ENCODE peak calls at places on chromosome 13, in four cellular contexts. G is cardiac muscle cell, H is uterus, K is upper lobe of left lung. Z is an unnamed sample.

GRCh38 chr13:97125810-97126738 is 96.1 kb upstream of the MBNL2 start:
- DNase-seq in G (no peak), H (peak; percentile 76), K (peak; percentile 17), Z (no peak)

GRCh38 chr13:24264976-24265375 is 44.4 kb upstream of the C1QTNF9 start:
- DNase-seq in G (no peak), H (no peak), K (no peak), Z (peak; percentile 55)

GRCh38 chr13:28657784-28658538 is 969 bp upstream of the POMP start:
- DNase-seq in G (no peak), H (no peak), K (no peak), Z (no peak)

GRCh38 chr13:75788494-75788991 is 152.4 kb downstream of the LMO7 start:
- DNase-seq in G (no peak), H (no peak), K (no peak), Z (no peak)

GRCh38 chr13:70107498-70108271 is at the start of gene ATXN8OS:
- DNase-seq in G (peak; percentile 19), H (no peak), K (peak; percentile 67), Z (no peak)

GRCh38 chr13:109807345-109807744 is 21.0 kb upstream of the IRS2 start:
- DNase-seq in G (no peak), H (no peak), K (no peak), Z (no peak)

GRCh38 chr13:99859178-99860177 is 112.1 kb downstream of the ZIC5 start:
- DNase-seq in G (no peak), H (no peak), K (no peak), Z (no peak)

GRCh38 chr13:36966404-36966803 is 32.7 kb downstream of the ALG5 start:
- DNase-seq in G (no peak), H (no peak), K (no peak), Z (no peak)

GRCh38 chr13:99741979-99742378 is 229.6 kb downstream of the ZIC5 start:
- DNase-seq in G (no peak), H (no peak), K (no peak), Z (no peak)

GRCh38 chr13:38686635-38687245 is at the start of gene FREM2:
- DNase-seq in G (peak; percentile 96), H (no peak), K (no peak), Z (no peak)

GRCh38 chr13:73449258-73449657 is 390.5 kb downstream of the KLF5 start:
- DNase-seq in G (no peak), H (no peak), K (no peak), Z (no peak)

GRCh38 chr13:67754016-67754415 is 523.9 kb upstream of the PCDH9 start:
- DNase-seq in G (no peak), H (no peak), K (no peak), Z (no peak)

GRCh38 chr13:26946675-26947342 is 186.2 kb upstream of the GPR12 start:
- DNase-seq in G (peak; percentile 75), H (no peak), K (no peak), Z (no peak)

GRCh38 chr13:59391696-59392095 is 772.0 kb downstream of the DIAPH3 start:
- DNase-seq in G (peak; percentile 85), H (peak; percentile 16), K (no peak), Z (no peak)

GRCh38 chr13:24127116-24127631 is 33.3 kb upstream of the SPATA13 start:
- DNase-seq in G (no peak), H (no peak), K (no peak), Z (no peak)

GRCh38 chr13:50693755-50694154 is 149.7 kb downstream of the DLEU7 start:
- DNase-seq in G (peak; percentile 86), H (no peak), K (no peak), Z (peak; percentile 67)

GRCh38 chr13:43569688-43570087 is 217.1 kb downstream of the ENOX1 start:
- DNase-seq in G (no peak), H (no peak), K (no peak), Z (no peak)

GRCh38 chr13:99331881-99332293 is 24.7 kb upstream of the GPR183 start:
- DNase-seq in G (no peak), H (no peak), K (no peak), Z (no peak)

GRCh38 chr13:64154514-64154913 is 2738.9 kb upstream of the PCDH20 start:
- DNase-seq in G (no peak), H (no peak), K (no peak), Z (no peak)

GRCh38 chr13:113093580-113094409 is 11.8 kb upstream of the F7 start:
- DNase-seq in G (no peak), H (no peak), K (peak; percentile 66), Z (no peak)

DNA sequence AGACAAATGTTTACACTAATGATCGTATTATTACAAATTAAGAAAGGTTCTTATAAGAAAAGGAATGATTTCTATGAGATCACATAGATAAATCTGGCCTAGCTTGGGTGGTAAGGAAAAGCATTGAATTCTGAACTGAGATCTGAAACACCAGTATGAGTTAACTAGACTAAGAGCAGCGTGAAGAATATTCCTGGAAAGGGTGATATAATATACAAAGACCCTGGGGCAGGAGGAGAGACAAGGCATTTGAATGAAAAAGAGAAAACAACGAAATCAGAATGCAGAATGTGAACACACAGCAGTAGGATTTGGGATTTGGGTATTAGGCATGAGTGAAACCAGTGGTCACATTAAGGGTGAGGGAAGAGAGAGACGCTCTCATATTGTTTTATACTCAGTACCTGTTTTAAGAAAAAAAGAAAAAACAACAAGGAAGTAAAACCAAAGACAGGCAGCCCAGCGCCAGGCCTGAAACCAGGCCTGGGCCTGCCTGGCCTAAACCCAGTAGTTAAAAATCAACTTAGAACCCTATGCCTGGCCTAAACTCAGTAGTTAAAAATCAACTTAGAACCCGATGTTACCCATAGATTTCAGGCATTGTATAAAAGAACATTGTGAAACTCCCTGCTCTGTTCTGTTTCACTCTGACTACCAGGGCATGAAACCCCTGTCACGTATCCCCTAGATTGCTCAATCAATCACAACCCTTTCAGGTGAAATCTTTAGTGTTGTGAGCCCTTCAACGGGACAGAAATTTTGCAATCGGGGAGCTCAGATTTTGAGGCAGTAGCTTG is 287.1 kb downstream of the ITGBL1 start:
- DNase-seq in G (no peak), H (no peak), K (no peak), Z (no peak)
- H3K27ac ChIP-seq in G (no peak overlapping the region), H (no peak overlapping the region), K (no peak overlapping the region), Z (no peak overlapping the region)

DNA sequence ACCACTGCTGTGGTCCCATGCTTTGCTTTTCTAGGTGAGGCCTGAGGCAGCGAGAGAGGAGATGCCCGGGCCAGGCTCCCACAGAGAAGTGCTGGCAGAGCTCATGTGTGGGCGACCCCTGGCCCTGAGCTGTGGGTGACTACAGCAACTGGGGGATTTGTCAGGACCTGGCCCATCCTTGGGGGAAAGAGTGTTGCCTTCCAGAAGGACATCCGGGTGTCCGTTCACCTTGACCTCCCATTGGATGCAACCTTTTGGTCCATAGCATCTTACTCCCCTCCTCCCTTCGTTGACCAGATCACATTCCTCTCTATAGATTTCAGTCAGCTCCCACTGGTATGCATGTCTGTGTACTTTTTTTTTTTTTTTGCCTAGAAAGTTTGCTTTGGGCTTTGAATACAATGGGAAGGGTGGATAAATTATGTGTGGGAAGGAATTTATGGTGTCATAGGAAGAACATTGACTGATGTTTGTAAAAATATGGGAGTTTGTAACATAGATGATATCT is 84.2 kb upstream of the RNF113B start:
- DNase-seq in G (no peak), H (no peak), K (no peak), Z (no peak)
- H3K27ac ChIP-seq in G (no peak overlapping the region), H (no peak overlapping the region), K (no peak overlapping the region), Z (no peak overlapping the region)

DNA sequence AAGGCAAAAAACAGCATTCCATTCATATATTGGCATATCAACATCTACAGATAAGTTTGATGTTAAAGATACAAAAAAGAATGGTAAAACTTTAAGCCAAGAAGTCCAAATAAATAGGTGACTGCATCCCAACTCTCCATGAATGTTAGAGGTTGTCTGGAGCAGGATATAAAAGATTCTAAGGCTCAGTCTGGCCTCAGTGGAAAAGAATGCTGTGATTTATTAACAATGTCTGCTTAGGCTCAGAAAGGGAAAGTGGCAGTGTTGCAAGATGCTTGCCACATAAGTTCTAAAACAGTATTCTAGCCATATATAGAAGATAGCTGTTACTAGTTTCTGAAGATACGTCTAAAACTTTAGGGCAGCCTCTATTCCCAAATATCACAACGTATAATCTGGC is 179.8 kb upstream of the NBEA start:
- DNase-seq in G (no peak), H (peak; percentile 70), K (no peak), Z (no peak)
- H3K27ac ChIP-seq in G (no peak overlapping the region), H (peak overlapping the region; percentile 86), K (no peak overlapping the region), Z (no peak overlapping the region)

DNA sequence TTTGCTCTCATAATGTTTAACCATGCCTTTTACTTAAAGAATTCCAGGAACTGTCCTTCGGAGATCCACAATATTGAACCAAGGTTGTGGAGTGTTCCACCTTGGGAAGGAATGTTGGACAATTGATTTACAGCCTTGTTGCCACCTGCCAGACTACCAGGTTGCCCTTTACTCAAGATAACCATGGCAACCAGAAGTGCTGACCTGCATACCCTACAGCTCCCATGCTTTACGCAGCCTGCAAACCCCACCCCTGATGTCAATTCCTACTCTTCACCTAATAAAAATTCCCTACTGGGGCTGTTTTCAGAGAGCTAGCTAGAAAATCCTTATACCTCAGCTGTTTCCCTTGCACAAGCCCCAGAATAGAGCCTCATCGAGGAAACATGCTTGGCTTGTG is 151.0 kb upstream of the RXFP2 start:
- DNase-seq in G (no peak), H (no peak), K (no peak), Z (no peak)
- H3K27ac ChIP-seq in G (no peak overlapping the region), H (no peak overlapping the region), K (no peak overlapping the region), Z (no peak overlapping the region)

GRCh38 chr13:30880756-30881155 is 25.3 kb upstream of the MEDAG start:
- DNase-seq in G (no peak), H (no peak), K (no peak), Z (no peak)
- H3K27ac ChIP-seq in G (no peak overlapping the region), H (peak overlapping the region; percentile 70), K (no peak overlapping the region), Z (peak overlapping the region; percentile 76)

DNA sequence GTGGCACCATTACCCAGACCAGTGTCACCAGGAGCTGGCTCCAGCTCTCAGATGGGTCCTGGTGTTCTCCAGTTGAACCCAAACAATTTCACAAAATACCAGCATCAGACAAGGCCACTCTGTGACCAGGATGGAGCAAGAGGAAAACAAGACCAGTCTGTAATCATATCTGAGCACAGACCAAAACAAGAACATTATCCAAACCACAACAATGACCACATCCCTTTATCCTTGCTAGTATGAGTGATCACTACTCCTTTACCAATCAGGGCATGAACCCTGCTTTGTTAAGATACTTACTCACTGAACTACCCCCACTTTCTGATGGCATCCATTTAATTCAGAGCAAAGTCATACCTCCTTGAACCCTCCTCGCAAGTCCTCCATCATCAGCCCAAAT is 145.9 kb downstream of the NUFIP1 start:
- DNase-seq in G (no peak), H (no peak), K (no peak), Z (peak; percentile 34)
- H3K27ac ChIP-seq in G (no peak overlapping the region), H (no peak overlapping the region), K (no peak overlapping the region), Z (no peak overlapping the region)

DNA sequence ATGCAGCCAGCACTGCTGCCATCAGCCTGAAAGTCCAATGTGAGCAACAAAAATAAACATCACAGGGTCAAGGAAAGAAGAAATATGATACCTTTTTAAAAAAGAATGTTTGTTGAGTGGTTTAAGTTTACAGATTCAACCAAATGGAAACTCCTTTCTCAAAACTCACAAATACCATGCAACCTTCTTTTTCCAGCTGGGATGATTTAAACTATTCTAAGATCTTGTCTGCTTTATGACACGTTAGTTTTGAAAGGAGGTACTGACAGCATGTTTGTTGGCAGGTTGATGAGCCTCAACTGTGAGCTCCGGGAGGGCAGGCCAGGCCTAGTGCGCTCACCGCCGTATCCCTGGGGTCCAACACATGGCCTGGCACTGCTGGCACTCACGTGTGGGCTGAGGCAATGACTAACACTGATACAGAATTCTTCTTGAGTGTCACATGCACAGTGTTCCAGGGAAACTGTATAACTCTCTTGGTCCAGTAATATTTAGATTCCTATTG is 46.7 kb downstream of the LATS2 start:
- DNase-seq in G (no peak), H (no peak), K (no peak), Z (no peak)
- H3K27ac ChIP-seq in G (peak overlapping the region; percentile 2), H (peak overlapping the region; percentile 78), K (peak overlapping the region; percentile 17), Z (peak overlapping the region; percentile 67)